ENCODE peak calls at places on chromosomes 7 and 10, in seven cellular contexts. N, X, K, J, L, E and P are unnamed samples.

GRCh38 chr10:77637986-77638765 is 568 bp upstream of the KCNMA1 start:
- DNase-seq in N (no peak), X (peak; percentile 59), K (peak; percentile 77), J (no peak), L (no peak), E (peak; percentile 61), P (no peak)

GRCh38 chr7:157011333-157012112 is 1.1 kb upstream of the MNX1 start:
- DNase-seq in N (no peak), X (peak; percentile 24), K (no peak), J (no peak), L (no peak), E (no peak), P (no peak)

GRCh38 chr10:9535744-9536143 is 1481.3 kb downstream of the GATA3 start:
- DNase-seq in N (no peak), X (no peak), K (no peak), J (no peak), L (no peak), E (no peak), P (no peak)

GRCh38 chr7:77425151-77426051 is 9.3 kb upstream of the GSAP start:
- DNase-seq in N (no peak), X (peak; percentile 58), K (peak; percentile 57), J (no peak), L (no peak), E (peak; percentile 54), P (peak; percentile 8)

GRCh38 chr7:101635484-101635883 is 6.4 kb upstream of the MYL10 start:
- DNase-seq in N (no peak), X (peak; percentile 57), K (no peak), J (no peak), L (no peak), E (no peak), P (no peak)

GRCh38 chr7:7177044-7177517 is 5.3 kb upstream of the C1GALT1 start:
- DNase-seq in N (no peak), X (peak; percentile 84), K (no peak), J (no peak), L (no peak), E (peak; percentile 80), P (no peak)

GRCh38 chr7:3439333-3440030 is 138.4 kb downstream of the SDK1 start:
- DNase-seq in N (no peak), X (peak; percentile 87), K (no peak), J (no peak), L (no peak), E (peak; percentile 32), P (no peak)

GRCh38 chr10:68088744-68089143 is 13.7 kb upstream of the HERC4 start:
- DNase-seq in N (no peak), X (peak; percentile 21), K (no peak), J (no peak), L (no peak), E (no peak), P (no peak)

GRCh38 chr10:43267811-43268210 is 946 bp upstream of the RASGEF1A start:
- DNase-seq in N (no peak), X (no peak), K (no peak), J (no peak), L (no peak), E (no peak), P (no peak)